ENCODE peak calls at places on chromosomes 12 and 14, in four cellular contexts. One of them, this sample, is unnamed. For H4K20me1, the result is how much of the 10 kb centered on the place peaks cover.

GRCh38 chr14:32203928-32204357 is 874 bp upstream of the RNU6-8 start:
- DNase-seq in endothelial cell of umbilical vein: no peak
- DNase-seq in IMR-90: no peak
- DNase-seq in Karpas-422: peak
- DNase-seq in this sample: no peak

GRCh38 chr14:65177551-65177950 is 75.2 kb upstream of the MAX start:
- DNase-seq in endothelial cell of umbilical vein: no peak
- DNase-seq in IMR-90: no peak
- DNase-seq in Karpas-422: no peak
- DNase-seq in this sample: no peak

GRCh38 chr12:107461222-107461980 is 224.2 kb upstream of the PWP1 start:
- DNase-seq in endothelial cell of umbilical vein: no peak
- DNase-seq in IMR-90: peak
- DNase-seq in Karpas-422: no peak
- DNase-seq in this sample: peak

GRCh38 chr12:90239740-90240260 is 531.2 kb upstream of the ATP2B1 start:
- DNase-seq in endothelial cell of umbilical vein: no peak
- DNase-seq in IMR-90: no peak
- DNase-seq in Karpas-422: no peak
- DNase-seq in this sample: no peak

GRCh38 chr12:25082628-25083027 is 112.3 kb downstream of the DNAI7 start:
- DNase-seq in endothelial cell of umbilical vein: no peak
- DNase-seq in IMR-90: no peak
- DNase-seq in Karpas-422: no peak
- DNase-seq in this sample: no peak

GRCh38 chr12:121964813-121965643 is 46.6 kb downstream of the CFAP251 start:
- DNase-seq in endothelial cell of umbilical vein: peak
- DNase-seq in IMR-90: peak
- DNase-seq in Karpas-422: peak
- DNase-seq in this sample: peak

GRCh38 chr14:77071938-77072388 is 26.1 kb upstream of the CIPC start:
- DNase-seq in endothelial cell of umbilical vein: no peak
- DNase-seq in IMR-90: peak
- DNase-seq in Karpas-422: no peak
- DNase-seq in this sample: peak

GRCh38 chr12:65826513-65827171 is 2.4 kb downstream of the HMGA2 start:
- DNase-seq in endothelial cell of umbilical vein: peak
- DNase-seq in IMR-90: peak
- DNase-seq in Karpas-422: no peak
- DNase-seq in this sample: peak

GRCh38 chr12:65885312-65885711 is 61.0 kb downstream of the HMGA2 start:
- DNase-seq in endothelial cell of umbilical vein: peak
- DNase-seq in IMR-90: peak
- DNase-seq in Karpas-422: no peak
- DNase-seq in this sample: no peak

GRCh38 chr14:37262649-37263048 is 64.9 kb downstream of the MIPOL1 start:
- DNase-seq in endothelial cell of umbilical vein: no peak
- DNase-seq in IMR-90: no peak
- DNase-seq in Karpas-422: no peak
- DNase-seq in this sample: no peak

GRCh38 chr14:82422186-82422585 is 888.5 kb upstream of the SEL1L start:
- DNase-seq in endothelial cell of umbilical vein: no peak
- DNase-seq in IMR-90: no peak
- DNase-seq in Karpas-422: no peak
- DNase-seq in this sample: no peak

GRCh38 chr12:25202139-25202538 is 7.1 kb downstream of the ETFRF1 start:
- DNase-seq in endothelial cell of umbilical vein: no peak
- DNase-seq in IMR-90: no peak
- DNase-seq in Karpas-422: no peak
- DNase-seq in this sample: no peak

GRCh38 chr14:53409289-53409688 is 256.2 kb upstream of the DDHD1 start:
- DNase-seq in endothelial cell of umbilical vein: no peak
- DNase-seq in IMR-90: no peak
- DNase-seq in Karpas-422: no peak
- DNase-seq in this sample: no peak

GRCh38 chr12:10069099-10069498 is 29.7 kb downstream of the CLEC1A start:
- DNase-seq in endothelial cell of umbilical vein: peak
- DNase-seq in IMR-90: peak
- DNase-seq in Karpas-422: no peak
- DNase-seq in this sample: no peak

GRCh38 chr14:76551906-76552305 is 176.0 kb downstream of the ESRRB start:
- DNase-seq in endothelial cell of umbilical vein: no peak
- DNase-seq in IMR-90: no peak
- DNase-seq in Karpas-422: no peak
- DNase-seq in this sample: peak

GRCh38 chr12:62335057-62335456 is 74.9 kb downstream of the USP15 start:
- DNase-seq in endothelial cell of umbilical vein: no peak
- DNase-seq in IMR-90: no peak
- DNase-seq in Karpas-422: no peak
- DNase-seq in this sample: no peak

GRCh38 chr12:79347852-79348251 is 342.9 kb downstream of the PAWR start:
- DNase-seq in endothelial cell of umbilical vein: peak
- DNase-seq in IMR-90: no peak
- DNase-seq in Karpas-422: no peak
- DNase-seq in this sample: no peak

GRCh38 chr14:22845821-22846625 is 9.6 kb downstream of the MMP14 start:
- DNase-seq in endothelial cell of umbilical vein: no peak
- DNase-seq in IMR-90: no peak
- DNase-seq in Karpas-422: no peak
- DNase-seq in this sample: no peak

GRCh38 chr12:5376591-5377207 is 55.2 kb upstream of the NTF3 start:
- DNase-seq in endothelial cell of umbilical vein: no peak
- DNase-seq in IMR-90: no peak
- DNase-seq in Karpas-422: no peak
- DNase-seq in this sample: peak

DNA sequence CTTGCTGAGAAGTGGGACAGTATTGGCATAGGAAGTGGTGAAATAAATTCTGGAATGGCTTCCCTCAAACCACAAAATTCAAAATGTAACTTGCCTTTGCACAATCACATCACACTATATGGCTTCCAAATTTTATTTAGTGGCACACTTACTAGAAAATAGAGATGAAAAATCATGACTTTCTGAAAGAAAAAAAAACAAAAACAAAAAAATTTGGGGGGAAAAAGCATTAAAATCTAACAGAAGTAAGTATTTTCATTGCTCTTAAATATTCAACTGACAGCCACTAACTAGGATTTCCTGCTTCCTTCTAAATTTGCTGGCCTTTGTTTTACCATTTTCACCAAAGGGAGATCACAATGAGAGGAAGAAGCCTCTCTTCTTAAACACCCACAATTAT is 23.0 kb downstream of the ATF7 start:
- DNase-seq in endothelial cell of umbilical vein: peak
- DNase-seq in IMR-90: no peak
- DNase-seq in Karpas-422: no peak
- DNase-seq in this sample: no peak
- H4K20me1 ChIP-seq in endothelial cell of umbilical vein: under half
- H4K20me1 ChIP-seq in IMR-90: under half
- H4K20me1 ChIP-seq in Karpas-422: under half
- H4K20me1 ChIP-seq in this sample: under half

DNA sequence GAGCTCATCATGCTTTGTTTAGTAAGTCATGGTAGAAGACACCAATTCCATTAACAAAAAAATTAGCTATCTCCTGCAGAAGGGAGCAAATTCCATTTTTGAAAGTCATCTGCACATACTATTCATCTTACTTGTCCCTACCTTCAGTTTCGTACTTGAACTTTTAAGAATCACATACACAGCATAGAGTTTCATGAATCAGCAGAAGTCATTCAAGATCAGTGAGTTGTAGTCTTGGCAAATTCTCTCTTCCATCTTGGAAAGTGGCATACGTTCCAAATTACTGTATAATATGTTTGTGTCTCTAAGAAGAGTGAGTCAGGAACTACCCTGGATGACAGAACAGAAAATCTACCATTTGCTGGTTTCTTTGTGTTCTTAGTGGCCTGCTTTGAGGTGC is 14.1 kb downstream of the VRK1 start:
- DNase-seq in endothelial cell of umbilical vein: no peak
- DNase-seq in IMR-90: peak
- DNase-seq in Karpas-422: no peak
- DNase-seq in this sample: peak
- H3K4me2 ChIP-seq in endothelial cell of umbilical vein: no peak
- H3K4me2 ChIP-seq in IMR-90: peak
- H3K4me2 ChIP-seq in Karpas-422: no peak
- H3K4me2 ChIP-seq in this sample: no peak

DNA sequence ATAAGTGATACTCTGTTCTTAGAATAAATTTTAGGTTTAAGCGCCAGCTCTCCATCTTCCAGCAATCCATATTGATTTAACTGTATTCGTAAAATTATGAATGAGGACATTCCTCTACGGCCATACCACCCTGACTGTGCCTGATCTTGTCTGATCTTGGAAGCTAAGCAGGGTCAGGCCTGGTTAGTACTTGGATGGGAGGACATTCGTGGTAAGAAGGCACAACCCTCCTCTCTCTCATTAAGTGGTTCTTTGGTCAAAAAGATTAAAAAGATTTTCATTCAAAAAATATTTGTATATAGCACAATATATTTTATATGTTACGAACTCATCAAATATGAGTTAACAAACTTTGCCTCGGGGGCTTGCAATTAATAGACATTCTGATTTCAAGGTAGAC is 18.9 kb downstream of the PALS1 start:
- DNase-seq in endothelial cell of umbilical vein: no peak
- DNase-seq in IMR-90: no peak
- DNase-seq in Karpas-422: no peak
- DNase-seq in this sample: no peak
- H4K20me1 ChIP-seq in endothelial cell of umbilical vein: under half
- H4K20me1 ChIP-seq in IMR-90: under half
- H4K20me1 ChIP-seq in Karpas-422: half or more
- H4K20me1 ChIP-seq in this sample: under half

DNA sequence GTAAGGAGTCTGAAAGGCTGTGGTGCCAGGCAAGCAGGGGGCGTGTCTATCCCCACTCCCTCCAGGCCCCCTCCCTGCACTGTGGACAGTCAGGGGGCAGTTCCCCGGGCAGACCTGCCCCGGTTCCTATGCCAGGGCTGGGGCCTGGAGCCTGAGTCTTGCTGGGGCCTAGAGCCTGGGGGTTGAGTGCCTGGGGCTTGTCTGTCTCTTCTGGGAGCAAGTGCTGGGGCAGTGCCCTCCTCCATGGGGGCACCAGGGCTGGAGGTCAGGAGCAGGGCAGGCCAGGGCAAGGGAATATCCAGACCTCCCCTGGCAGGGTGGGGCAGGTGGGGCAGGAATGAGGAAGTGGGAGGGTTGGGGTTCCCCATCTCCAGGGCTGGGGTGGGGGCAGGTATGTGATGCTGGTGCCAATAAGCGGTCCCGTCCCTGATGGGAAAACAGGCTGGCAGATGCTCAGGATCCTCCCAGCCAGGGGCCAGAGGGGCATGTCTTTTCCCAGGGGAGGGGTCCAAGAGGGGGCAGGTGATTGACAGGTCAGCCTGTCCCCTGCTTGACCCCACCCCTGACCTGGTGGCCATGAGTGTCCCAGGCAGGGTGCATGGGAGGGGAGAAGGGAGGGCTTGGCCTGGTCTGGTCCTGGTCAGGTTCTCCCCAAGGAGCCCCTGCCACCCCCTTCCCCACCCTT is 11.8 kb upstream of the TNFAIP2 start:
- DNase-seq in endothelial cell of umbilical vein: no peak
- DNase-seq in IMR-90: no peak
- DNase-seq in Karpas-422: no peak
- DNase-seq in this sample: no peak
- H3K4me2 ChIP-seq in endothelial cell of umbilical vein: no peak
- H3K4me2 ChIP-seq in IMR-90: no peak
- H3K4me2 ChIP-seq in Karpas-422: peak
- H3K4me2 ChIP-seq in this sample: no peak

DNA sequence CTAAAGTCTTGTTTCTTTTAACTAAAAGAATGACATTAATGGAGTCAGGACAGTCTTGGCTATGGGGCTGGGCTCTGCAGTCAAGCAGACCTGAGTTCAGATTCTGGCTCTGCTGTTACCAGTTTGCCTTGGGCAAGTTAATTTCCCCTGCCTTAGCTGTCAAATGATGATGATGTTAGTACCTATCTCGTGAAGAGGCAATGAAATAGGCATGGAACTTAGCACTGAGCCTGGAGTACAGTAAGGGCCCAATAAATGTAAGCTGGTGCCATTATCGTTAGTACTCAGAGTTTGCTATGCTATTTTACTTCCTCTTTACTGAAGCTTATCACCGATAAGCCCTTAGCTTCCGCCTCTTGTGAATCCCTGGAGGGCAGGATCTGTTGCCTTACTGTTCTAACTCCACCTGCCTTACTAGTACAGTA is 8.5 kb downstream of the FBXW8 start:
- DNase-seq in endothelial cell of umbilical vein: no peak
- DNase-seq in IMR-90: no peak
- DNase-seq in Karpas-422: peak
- DNase-seq in this sample: no peak
- H4K20me1 ChIP-seq in endothelial cell of umbilical vein: under half
- H4K20me1 ChIP-seq in IMR-90: under half
- H4K20me1 ChIP-seq in Karpas-422: under half
- H4K20me1 ChIP-seq in this sample: under half

GRCh38 chr12:2336409-2336829 is 283.6 kb downstream of the CACNA1C start:
- DNase-seq in endothelial cell of umbilical vein: peak
- DNase-seq in IMR-90: peak
- DNase-seq in Karpas-422: no peak
- DNase-seq in this sample: peak
- H3K4me2 ChIP-seq in endothelial cell of umbilical vein: peak
- H3K4me2 ChIP-seq in IMR-90: peak
- H3K4me2 ChIP-seq in Karpas-422: no peak
- H3K4me2 ChIP-seq in this sample: peak

DNA sequence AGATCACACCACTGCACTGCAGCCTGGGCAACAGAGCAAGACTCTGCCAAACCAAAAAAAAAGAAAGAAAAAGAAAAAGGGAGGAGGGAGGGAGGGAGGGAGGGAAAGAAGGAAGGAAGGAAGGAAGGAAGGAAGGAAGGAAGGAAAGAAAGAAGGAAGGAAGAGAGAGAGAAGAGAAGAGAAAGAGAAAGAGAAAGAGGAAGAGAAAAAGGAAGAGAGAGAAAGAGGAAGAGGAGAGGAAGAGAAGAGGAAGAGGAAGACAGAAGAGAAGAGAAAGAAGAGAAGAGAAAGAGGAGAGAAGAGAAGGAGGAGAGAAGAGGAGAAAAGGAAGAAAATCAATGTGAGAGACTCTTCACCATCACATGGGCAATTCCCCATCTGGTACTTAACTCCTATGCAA is 57.6 kb upstream of the CRACR2A start:
- DNase-seq in endothelial cell of umbilical vein: no peak
- DNase-seq in IMR-90: no peak
- DNase-seq in Karpas-422: no peak
- DNase-seq in this sample: no peak
- H4K20me1 ChIP-seq in endothelial cell of umbilical vein: under half
- H4K20me1 ChIP-seq in IMR-90: under half
- H4K20me1 ChIP-seq in Karpas-422: under half
- H4K20me1 ChIP-seq in this sample: under half

GRCh38 chr12:124172646-124173045 is 122.2 kb upstream of the RFLNA start:
- DNase-seq in endothelial cell of umbilical vein: no peak
- DNase-seq in IMR-90: no peak
- DNase-seq in Karpas-422: no peak
- DNase-seq in this sample: peak
- H3K4me2 ChIP-seq in endothelial cell of umbilical vein: no peak
- H3K4me2 ChIP-seq in IMR-90: no peak
- H3K4me2 ChIP-seq in Karpas-422: no peak
- H3K4me2 ChIP-seq in this sample: peak

DNA sequence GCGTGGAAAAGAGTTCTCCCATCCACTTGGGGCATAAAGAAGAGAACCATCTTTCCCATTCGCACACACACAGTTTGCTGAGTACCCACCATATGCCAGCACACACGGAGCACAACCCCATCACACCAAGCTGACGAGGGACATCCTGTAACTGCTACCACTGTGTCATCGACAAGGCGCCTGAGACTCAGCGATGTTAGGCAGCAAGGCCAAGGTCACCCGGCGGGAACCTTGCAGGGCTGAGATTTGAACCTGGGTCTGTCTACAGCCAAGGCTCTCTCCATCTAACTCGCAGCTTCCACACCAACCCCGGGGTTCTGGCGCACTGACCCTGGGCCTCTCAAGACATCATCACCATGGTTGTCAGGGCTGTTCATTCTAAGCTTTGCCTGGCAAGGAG is 60.0 kb downstream of the CCDC85C start:
- DNase-seq in endothelial cell of umbilical vein: no peak
- DNase-seq in IMR-90: no peak
- DNase-seq in Karpas-422: no peak
- DNase-seq in this sample: no peak
- H4K20me1 ChIP-seq in endothelial cell of umbilical vein: under half
- H4K20me1 ChIP-seq in IMR-90: under half
- H4K20me1 ChIP-seq in Karpas-422: under half
- H4K20me1 ChIP-seq in this sample: under half